ENCODE peak calls at places on chromosomes 5 and 9, in seven cellular contexts. V is choroid plexus epithelial cell; S is CD8-positive, alpha-beta memory T cell; D is epithelial cell of proximal tubule; J is left lung; L is SK-N-MC; Z is fibroblast of the aortic adventitia. F is an unnamed sample.

GRCh38 chr5:76818844-76819831 is at the start of gene F2RL1:
- DNase-seq in D (no peak), J (peak; percentile 85), Z (peak; percentile 61), S (peak; percentile 37), V (peak; percentile 89), L (no peak), F (peak; percentile 77)

GRCh38 chr5:127585661-127586060 is 63.2 kb upstream of the CTXN3 start:
- DNase-seq in J (no peak), D (no peak), V (no peak), S (no peak), Z (no peak), L (no peak), F (no peak)

GRCh38 chr5:95734156-95734555 is 3.0 kb downstream of the RHOBTB3 start:
- DNase-seq in D (no peak), V (no peak), S (no peak), Z (peak; percentile 61), L (no peak), J (no peak), F (no peak)

GRCh38 chr5:10600629-10601245 is 36.9 kb downstream of the ANKRD33B start:
- DNase-seq in L (no peak), V (no peak), S (no peak), J (no peak), D (no peak), Z (no peak), F (no peak)

GRCh38 chr5:11617080-11617479 is 287.2 kb downstream of the CTNND2 start:
- DNase-seq in S (no peak), V (no peak), L (no peak), D (no peak), J (no peak), Z (no peak), F (no peak)

GRCh38 chr9:12973702-12974101 is 198.9 kb downstream of the LURAP1L start:
- DNase-seq in J (no peak), Z (peak; percentile 54), S (no peak), V (no peak), D (no peak), L (no peak), F (peak; percentile 49)

GRCh38 chr9:111036068-111036789 is 2.0 kb downstream of the LPAR1 start:
- DNase-seq in Z (peak; percentile 73), S (no peak), L (no peak), D (no peak), J (peak; percentile 74), V (peak; percentile 75), F (peak; percentile 76)

GRCh38 chr5:17833336-17833735 is 199.1 kb downstream of the TAF11L14 start:
- DNase-seq in J (no peak), L (no peak), Z (no peak), S (no peak), D (no peak), V (peak; percentile 51), F (no peak)

GRCh38 chr9:106713206-106713605 is 149.8 kb upstream of the ZNF462 start:
- DNase-seq in L (no peak), J (no peak), D (no peak), Z (no peak), V (no peak), S (no peak), F (no peak)

GRCh38 chr5:36073595-36074216 is 7.0 kb upstream of the UGT3A2 start:
- DNase-seq in D (no peak), Z (peak; percentile 7), L (peak; percentile 42), S (peak; percentile 8), J (no peak), V (peak; percentile 28), F (no peak)

GRCh38 chr5:177355868-177356168 is 1.9 kb upstream of the RGS14 start:
- DNase-seq in L (no peak), J (no peak), D (no peak), Z (no peak), V (no peak), S (no peak), F (no peak)

GRCh38 chr9:90805006-90805993 is 3.7 kb downstream of the SYK start:
- DNase-seq in L (no peak), V (no peak), J (no peak), D (no peak), Z (no peak), S (no peak), F (no peak)

GRCh38 chr5:174315871-174316270 is 270.4 kb downstream of the NSG2 start:
- DNase-seq in S (no peak), L (no peak), D (no peak), Z (no peak), V (no peak), J (no peak), F (no peak)

GRCh38 chr5:54909911-54910870 is 75.2 kb downstream of the ESM1 start:
- DNase-seq in D (no peak), Z (peak; percentile 78), J (no peak), L (no peak), V (peak; percentile 88), S (no peak), F (no peak)

GRCh38 chr5:138913773-138914172 is 38.6 kb upstream of the LRRTM2 start:
- DNase-seq in V (no peak), J (no peak), D (no peak), S (no peak), Z (no peak), L (no peak), F (no peak)
- H3K4me3 ChIP-seq in V (no peak overlapping the region), J (no peak overlapping the region), D (no peak overlapping the region), S (no peak overlapping the region), Z (no peak overlapping the region), L (no peak overlapping the region), F (no peak overlapping the region)

GRCh38 chr5:8930021-8930420 is 615.9 kb downstream of the SEMA5A start:
- DNase-seq in L (no peak), Z (no peak), D (no peak), J (no peak), S (no peak), V (no peak), F (no peak)
- H3K4me3 ChIP-seq in L (no peak overlapping the region), Z (no peak overlapping the region), D (no peak overlapping the region), J (no peak overlapping the region), S (no peak overlapping the region), V (no peak overlapping the region), F (no peak overlapping the region)

GRCh38 chr9:95724253-95724991 is 151.1 kb upstream of the ERCC6L2 start:
- DNase-seq in J (no peak), S (peak; percentile 89), Z (no peak), L (no peak), V (no peak), D (no peak), F (no peak)
- H3K4me3 ChIP-seq in J (no peak overlapping the region), S (no peak overlapping the region), Z (no peak overlapping the region), L (no peak overlapping the region), V (no peak overlapping the region), D (no peak overlapping the region), F (no peak overlapping the region)

GRCh38 chr5:32531885-32532520 is 53.4 kb upstream of the SUB1 start:
- DNase-seq in S (peak; percentile 7), J (no peak), Z (peak; percentile 45), D (peak; percentile 18), V (peak; percentile 79), L (no peak), F (peak; percentile 12)
- H3K4me3 ChIP-seq in S (peak overlapping the region; percentile 49), J (no peak overlapping the region), Z (peak overlapping the region; percentile 9), D (peak overlapping the region; percentile 22), V (no peak overlapping the region), L (peak overlapping the region; percentile 65), F (no peak overlapping the region)

DNA sequence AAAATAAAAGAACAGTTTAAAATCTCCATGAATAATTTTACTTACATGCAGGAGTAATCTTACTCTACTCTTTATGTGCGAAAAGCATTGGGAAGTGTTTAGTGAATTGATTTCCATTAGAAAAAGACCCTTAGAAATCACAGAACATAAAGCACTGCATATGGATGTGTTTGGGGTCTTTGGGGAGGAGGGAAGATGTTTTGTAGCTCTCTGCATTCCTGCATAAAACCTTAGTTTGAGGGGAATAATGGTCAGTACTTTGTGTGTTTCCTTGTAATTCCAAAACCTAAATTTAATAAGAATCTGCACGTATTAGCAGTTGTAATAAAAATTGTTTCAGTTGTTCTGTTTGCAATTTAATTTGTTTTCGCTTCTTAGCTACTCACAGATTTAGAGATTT is 143.6 kb downstream of the SMARCA2 start:
- DNase-seq in J (no peak), V (peak; percentile 5), L (no peak), S (no peak), Z (peak; percentile 32), D (no peak), F (no peak)
- H3K4me3 ChIP-seq in J (peak overlapping the region; percentile 28), V (peak overlapping the region; percentile 60), L (peak overlapping the region; percentile 78), S (peak overlapping the region; percentile 52), Z (peak overlapping the region; percentile 65), D (peak overlapping the region; percentile 60), F (peak overlapping the region; percentile 49)

GRCh38 chr9:132077881-132078280 is 1.8 kb downstream of the MED27 start:
- DNase-seq in L (no peak), J (no peak), Z (no peak), V (no peak), D (no peak), S (no peak), F (no peak)
- H3K4me3 ChIP-seq in L (peak overlapping the region; percentile 83), J (no peak overlapping the region), Z (peak overlapping the region; percentile 87), V (no peak overlapping the region), D (peak overlapping the region; percentile 73), S (no peak overlapping the region), F (no peak overlapping the region)

GRCh38 chr9:134294228-134295071 is 31.8 kb upstream of the RXRA start:
- DNase-seq in L (no peak), J (no peak), S (no peak), D (no peak), V (peak; percentile 33), Z (peak; percentile 32), F (no peak)
- H3K4me3 ChIP-seq in L (peak overlapping the region; percentile 68), J (no peak overlapping the region), S (no peak overlapping the region), D (no peak overlapping the region), V (peak overlapping the region; percentile 9), Z (peak overlapping the region; percentile 13), F (no peak overlapping the region)

F was measured in MG63.